ENCODE peak calls at places on chromosome 3, in six cellular contexts. E, B, P, O, G and J are unnamed samples.

GRCh38 chr3:102460579-102460978 is 25.8 kb downstream of the ZPLD1 start:
- DNase-seq in E (no peak), B (no peak), P (no peak), O (no peak), G (no peak), J (no peak)

GRCh38 chr3:186825294-186825821 is 17.2 kb upstream of the ADIPOQ start:
- DNase-seq in E (no peak), B (no peak), P (peak), O (peak), G (peak), J (no peak)

GRCh38 chr3:71446260-71446659 is 137.3 kb downstream of the FOXP1 start:
- DNase-seq in E (no peak), B (no peak), P (no peak), O (no peak), G (no peak), J (no peak)

GRCh38 chr3:2856062-2856792 is 253.9 kb downstream of the IL5RA start:
- DNase-seq in E (no peak), B (no peak), P (peak), O (no peak), G (no peak), J (no peak)

GRCh38 chr3:41652506-41652905 is 309.4 kb downstream of the ULK4 start:
- DNase-seq in E (no peak), B (no peak), P (no peak), O (no peak), G (no peak), J (no peak)

GRCh38 chr3:124557433-124558232 is 172.6 kb upstream of the UMPS start:
- DNase-seq in E (no peak), B (no peak), P (peak), O (no peak), G (no peak), J (no peak)

GRCh38 chr3:146117406-146118285 is 43.3 kb downstream of the PLOD2 start:
- DNase-seq in E (no peak), B (no peak), P (no peak), O (no peak), G (no peak), J (no peak)

GRCh38 chr3:11770477-11771381 is 76.0 kb downstream of the TAMM41 start:
- DNase-seq in E (peak), B (peak), P (peak), O (peak), G (peak), J (peak)

GRCh38 chr3:182389041-182389815 is 404.1 kb upstream of the ATP11B start:
- DNase-seq in E (no peak), B (no peak), P (no peak), O (no peak), G (no peak), J (no peak)

GRCh38 chr3:182397164-182397563 is 396.1 kb upstream of the ATP11B start:
- DNase-seq in E (no peak), B (no peak), P (no peak), O (no peak), G (no peak), J (no peak)

GRCh38 chr3:182393151-182393550 is 400.2 kb upstream of the ATP11B start:
- DNase-seq in E (no peak), B (no peak), P (no peak), O (no peak), G (no peak), J (no peak)

GRCh38 chr3:182392182-182392917 is 401.0 kb upstream of the ATP11B start:
- DNase-seq in E (no peak), B (no peak), P (peak), O (no peak), G (no peak), J (no peak)

GRCh38 chr3:182393830-182394367 is 399.4 kb upstream of the ATP11B start:
- DNase-seq in E (no peak), B (no peak), P (no peak), O (no peak), G (no peak), J (no peak)
- H3K4me3 ChIP-seq in E (no peak), B (no peak), P (no peak), O (no peak), G (no peak), J (no peak)

DNA sequence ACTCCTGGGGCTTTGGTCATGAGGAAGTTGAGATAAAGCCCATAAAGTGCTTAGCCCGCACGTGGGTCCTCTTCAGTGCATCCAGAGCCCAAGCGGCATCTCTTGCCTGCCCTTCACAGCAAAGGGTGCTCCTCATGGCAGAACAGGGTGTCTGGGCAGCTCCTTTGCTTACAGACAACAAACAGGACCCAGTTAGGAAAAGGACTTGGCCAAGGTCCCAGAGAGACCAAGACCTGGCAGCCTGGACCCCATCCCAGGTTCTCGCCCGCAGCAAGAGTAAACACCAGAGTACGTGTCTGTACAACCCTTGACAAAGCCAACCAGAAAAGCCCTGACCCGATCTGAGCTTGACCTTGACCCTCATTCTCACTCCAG is 27.0 kb downstream of the ALS2CL start:
- DNase-seq in E (no peak), B (no peak), P (no peak), O (no peak), G (no peak), J (no peak)
- H3K27ac ChIP-seq in E (peak), B (no peak), P (no peak), O (no peak), G (no peak), J (no peak)

DNA sequence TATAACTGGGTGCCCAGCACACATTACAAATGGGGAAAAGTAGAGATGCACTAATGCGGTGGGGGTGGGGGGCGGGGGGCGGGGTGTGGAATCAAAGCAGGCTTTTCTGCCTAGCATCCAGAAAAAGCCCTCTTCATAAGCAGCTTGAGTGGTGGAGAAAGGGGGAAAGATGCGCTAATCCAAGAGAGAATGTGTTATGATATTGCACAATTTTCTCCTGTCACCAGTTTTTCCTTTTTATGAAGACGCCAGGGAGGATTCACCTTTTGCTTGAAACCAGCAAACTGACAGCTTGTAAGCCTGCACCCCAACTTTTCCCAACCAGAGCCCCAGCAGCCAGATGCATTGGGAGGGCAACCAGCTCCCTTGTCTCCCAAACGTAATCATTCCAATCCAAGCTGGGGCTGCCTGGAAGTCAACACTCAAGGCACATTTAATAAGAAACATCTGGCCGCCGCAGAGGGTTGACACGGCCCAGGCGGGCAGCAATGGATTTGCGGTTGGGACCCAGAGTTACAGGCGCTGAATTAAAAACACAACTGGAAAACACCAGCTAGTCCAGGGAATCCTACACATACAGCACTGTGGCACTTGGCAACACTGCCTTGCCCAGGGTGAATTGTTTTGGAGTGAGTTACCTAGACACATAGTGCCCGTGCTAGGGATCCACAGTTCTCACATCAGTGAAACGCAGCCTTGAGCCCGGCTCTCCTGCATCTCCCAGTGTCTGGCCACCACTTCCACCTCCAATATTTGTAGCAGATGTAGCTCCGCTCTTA is 218.5 kb upstream of the PRICKLE2 start:
- DNase-seq in E (no peak), B (no peak), P (no peak), O (no peak), G (no peak), J (no peak)
- H3K4me3 ChIP-seq in E (peak), B (no peak), P (no peak), O (no peak), G (no peak), J (no peak)

DNA sequence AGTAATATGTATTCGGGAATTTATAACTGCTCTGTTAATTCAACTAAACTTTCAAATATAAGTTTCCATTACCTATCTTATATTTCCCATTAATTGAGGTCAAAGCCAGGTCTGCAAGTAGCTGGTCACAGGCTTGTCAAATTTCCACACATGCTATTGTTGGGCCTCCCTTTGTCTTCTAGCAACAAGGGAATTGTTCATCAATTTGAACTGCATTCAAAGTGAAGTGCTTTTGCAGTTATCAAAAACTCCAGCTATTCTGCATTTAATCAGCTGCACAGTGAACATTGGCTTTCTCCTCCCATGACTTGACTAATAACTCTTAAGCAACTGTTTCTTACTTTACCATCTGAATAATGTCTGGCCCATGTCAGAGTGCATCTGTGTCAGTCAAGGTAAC is 198.4 kb downstream of the KCNH8 start:
- DNase-seq in E (no peak), B (no peak), P (no peak), O (no peak), G (no peak), J (no peak)
- H3K27ac ChIP-seq in E (no peak), B (no peak), P (no peak), O (no peak), G (no peak), J (no peak)

DNA sequence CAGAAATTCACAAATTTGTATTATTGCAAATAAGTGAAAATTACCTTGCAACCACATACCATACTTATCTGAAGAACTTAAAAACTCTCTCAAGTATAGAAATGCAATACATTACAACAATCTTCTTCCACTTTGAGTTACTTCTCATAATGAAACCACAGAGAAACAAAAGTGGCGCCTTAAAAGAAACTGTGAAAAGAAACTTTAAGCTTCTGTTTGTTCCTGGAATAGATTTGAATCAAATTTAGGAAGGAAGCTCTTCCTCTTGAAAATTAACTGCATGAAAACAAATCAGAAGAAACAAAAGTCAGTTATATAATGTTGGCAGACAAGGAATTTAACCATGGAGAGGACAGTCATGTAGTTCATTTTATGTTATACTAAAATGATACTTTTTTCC is 57.5 kb upstream of the TNFSF10 start:
- DNase-seq in E (no peak), B (no peak), P (no peak), O (no peak), G (no peak), J (no peak)
- H3K4me3 ChIP-seq in E (no peak), B (no peak), P (no peak), O (no peak), G (no peak), J (no peak)